ENCODE peak calls at places on chromosomes 5 and 9, in ten cellular contexts. O, G, J, B, N, X, T, M, S and I are unnamed samples.

GRCh38 chr5:95850391-95850894 is 27.9 kb upstream of the GLRX start:
- DNase-seq in O (no peak), G (no peak), J (no peak), B (no peak), N (no peak), X (peak; percentile 45), T (no peak), M (no peak), S (no peak), I (no peak)

GRCh38 chr5:40914835-40915234 is 5.5 kb downstream of the C7 start:
- DNase-seq in O (no peak), G (no peak), J (no peak), B (no peak), N (no peak), X (peak; percentile 78), T (no peak), M (no peak), S (no peak), I (no peak)

GRCh38 chr5:58043607-58043945 is 416.3 kb downstream of the PLK2 start:
- DNase-seq in O (no peak), G (no peak), J (no peak), B (no peak), N (no peak), X (no peak), T (no peak), M (no peak), S (no peak), I (no peak)

GRCh38 chr5:109161914-109162683 is 247.7 kb downstream of the PJA2 start:
- DNase-seq in O (no peak), G (no peak), J (no peak), B (no peak), N (no peak), X (peak; percentile 82), T (no peak), M (no peak), S (no peak), I (no peak)

GRCh38 chr9:99319048-99319447 is 97.0 kb downstream of the SEC61B start:
- DNase-seq in O (no peak), G (no peak), J (no peak), B (no peak), N (no peak), X (no peak), T (no peak), M (no peak), S (no peak), I (no peak)

GRCh38 chr5:146290318-146290717 is 48.3 kb upstream of the POU4F3 start:
- DNase-seq in O (no peak), G (no peak), J (no peak), B (no peak), N (no peak), X (no peak), T (no peak), M (no peak), S (no peak), I (no peak)

GRCh38 chr5:42089705-42090104 is 164.6 kb downstream of the FBXO4 start:
- DNase-seq in O (no peak), G (no peak), J (no peak), B (no peak), N (no peak), X (peak; percentile 35), T (no peak), M (no peak), S (no peak), I (no peak)

GRCh38 chr5:32508806-32509805 is 64.6 kb upstream of the ZFR start:
- DNase-seq in O (no peak), G (no peak), J (no peak), B (no peak), N (no peak), X (no peak), T (no peak), M (no peak), S (no peak), I (no peak)

GRCh38 chr9:134501266-134502181 is 140.1 kb upstream of the COL5A1 start:
- DNase-seq in O (no peak), G (no peak), J (no peak), B (no peak), N (peak; percentile 55), X (no peak), T (no peak), M (no peak), S (no peak), I (no peak)

GRCh38 chr5:147188200-147189108 is 46.4 kb upstream of the STK32A start:
- DNase-seq in O (peak; percentile 71), G (peak; percentile 26), J (peak; percentile 59), B (peak; percentile 33), N (no peak), X (peak; percentile 76), T (peak; percentile 48), M (no peak), S (peak; percentile 78), I (peak; percentile 22)

GRCh38 chr9:75198436-75198835 is 110.1 kb downstream of the OSTF1 start:
- DNase-seq in O (no peak), G (no peak), J (no peak), B (peak; percentile 35), N (no peak), X (no peak), T (no peak), M (no peak), S (no peak), I (no peak)

GRCh38 chr5:57825026-57825683 is 342.5 kb upstream of the ACTBL2 start:
- DNase-seq in O (peak; percentile 11), G (no peak), J (no peak), B (no peak), N (no peak), X (peak; percentile 76), T (no peak), M (no peak), S (no peak), I (no peak)

GRCh38 chr5:174307656-174308271 is 262.3 kb downstream of the NSG2 start:
- DNase-seq in O (no peak), G (no peak), J (peak; percentile 33), B (no peak), N (no peak), X (no peak), T (no peak), M (no peak), S (no peak), I (no peak)

GRCh38 chr9:136436055-136436634 is 3.5 kb downstream of the INPP5E start:
- DNase-seq in O (no peak), G (no peak), J (no peak), B (no peak), N (no peak), X (no peak), T (no peak), M (no peak), S (no peak), I (no peak)

GRCh38 chr9:129109504-129109903 is 1.1 kb downstream of the CRAT start:
- DNase-seq in O (no peak), G (no peak), J (no peak), B (no peak), N (no peak), X (peak; percentile 55), T (peak; percentile 65), M (no peak), S (no peak), I (peak; percentile 29)

GRCh38 chr5:135133698-135134515 is 99.9 kb upstream of the PITX1 start:
- DNase-seq in O (no peak), G (no peak), J (no peak), B (no peak), N (no peak), X (no peak), T (no peak), M (no peak), S (no peak), I (peak; percentile 92)

GRCh38 chr5:80745490-80745889 is 90.7 kb upstream of the DHFR start:
- DNase-seq in O (no peak), G (no peak), J (no peak), B (no peak), N (no peak), X (peak; percentile 46), T (no peak), M (no peak), S (no peak), I (no peak)

GRCh38 chr5:76788362-76788761 is 30.5 kb upstream of the F2RL1 start:
- DNase-seq in O (no peak), G (no peak), J (no peak), B (no peak), N (no peak), X (no peak), T (no peak), M (no peak), S (no peak), I (peak; percentile 55)

GRCh38 chr9:119221281-119221680 is 148.0 kb downstream of the BRINP1 start:
- DNase-seq in O (no peak), G (no peak), J (no peak), B (no peak), N (no peak), X (no peak), T (no peak), M (no peak), S (no peak), I (no peak)

GRCh38 chr5:1930880-1931589 is 48.3 kb upstream of the IRX4 start:
- DNase-seq in O (peak; percentile 45), G (no peak), J (no peak), B (no peak), N (peak; percentile 67), X (no peak), T (no peak), M (peak; percentile 54), S (no peak), I (no peak)

GRCh38 chr5:138449501-138450239 is 10.8 kb downstream of the REEP2 start:
- DNase-seq in O (peak; percentile 86), G (peak; percentile 64), J (peak; percentile 94), B (no peak), N (peak; percentile 95), X (peak; percentile 86), T (peak; percentile 87), M (peak; percentile 90), S (peak; percentile 83), I (peak; percentile 93)

GRCh38 chr5:91541696-91542095 is 158.6 kb upstream of the ARRDC3 start:
- DNase-seq in O (no peak), G (no peak), J (no peak), B (no peak), N (no peak), X (peak; percentile 45), T (no peak), M (no peak), S (no peak), I (no peak)

GRCh38 chr5:131745594-131746175 is 51.1 kb downstream of the FNIP1 start:
- DNase-seq in O (no peak), G (no peak), J (no peak), B (no peak), N (no peak), X (peak; percentile 27), T (no peak), M (no peak), S (no peak), I (no peak)

GRCh38 chr5:102845041-102845440 is 89.9 kb downstream of the PAM start:
- DNase-seq in O (no peak), G (no peak), J (no peak), B (no peak), N (no peak), X (no peak), T (no peak), M (no peak), S (no peak), I (no peak)

GRCh38 chr9:92650839-92651621 is 18.9 kb downstream of the IPPK start:
- DNase-seq in O (no peak), G (no peak), J (no peak), B (no peak), N (peak; percentile 37), X (peak; percentile 38), T (peak; percentile 47), M (peak; percentile 57), S (no peak), I (peak; percentile 63)

GRCh38 chr5:137075163-137075970 is 423.8 kb downstream of the SPOCK1 start:
- DNase-seq in O (peak; percentile 39), G (peak; percentile 58), J (peak; percentile 66), B (peak; percentile 74), N (no peak), X (peak; percentile 48), T (no peak), M (peak; percentile 51), S (peak; percentile 76), I (peak; percentile 51)

GRCh38 chr5:67773439-67773988 is 442.0 kb upstream of the PIK3R1 start:
- DNase-seq in O (peak; percentile 24), G (no peak), J (no peak), B (no peak), N (no peak), X (peak; percentile 67), T (no peak), M (peak; percentile 18), S (peak; percentile 12), I (peak; percentile 18)

GRCh38 chr5:6183391-6184390 is 194.7 kb downstream of the MED10 start:
- DNase-seq in O (no peak), G (no peak), J (no peak), B (no peak), N (no peak), X (no peak), T (no peak), M (no peak), S (no peak), I (no peak)